ENCODE peak calls at places on chromosomes 7 and 10, in eight cellular contexts. X, A, C, T, R, N, E and B are unnamed samples.
A peak's percentile ranks its signal among the peaks of the same experiment; 100 is the strongest.

GRCh38 chr10:74922921-74923320 is 96.5 kb downstream of the KAT6B start:
- DNase-seq in X (no peak), A (peak; percentile 45), C (peak; percentile 50), T (no peak), R (no peak), N (no peak), E (no peak), B (peak; percentile 38)

GRCh38 chr10:120689766-120690539 is 161.2 kb upstream of the WDR11 start:
- DNase-seq in X (no peak), A (no peak), C (no peak), T (no peak), R (no peak), N (no peak), E (no peak), B (no peak)

GRCh38 chr7:78198756-78199155 is 400.2 kb downstream of the PHTF2 start:
- DNase-seq in X (no peak), A (peak; percentile 80), C (peak; percentile 51), T (no peak), R (no peak), N (no peak), E (no peak), B (peak; percentile 60)

GRCh38 chr10:13512564-13512963 is 16.2 kb downstream of the BEND7 start:
- DNase-seq in X (no peak), A (no peak), C (no peak), T (no peak), R (no peak), N (no peak), E (no peak), B (no peak)

GRCh38 chr10:6230335-6230734 is 27.6 kb downstream of the PFKFB3 start:
- DNase-seq in X (peak; percentile 40), A (no peak), C (no peak), T (no peak), R (no peak), N (no peak), E (no peak), B (no peak)

GRCh38 chr10:1151071-1152033 is 95.2 kb downstream of the WDR37 start:
- DNase-seq in X (no peak), A (no peak), C (no peak), T (no peak), R (no peak), N (no peak), E (no peak), B (no peak)

GRCh38 chr10:79391231-79392019 is 44.2 kb downstream of the PPIF start:
- DNase-seq in X (peak; percentile 25), A (peak; percentile 4), C (peak; percentile 34), T (no peak), R (no peak), N (no peak), E (no peak), B (no peak)

GRCh38 chr7:132097550-132098134 is 478.6 kb downstream of the PLXNA4 start:
- DNase-seq in X (no peak), A (no peak), C (no peak), T (no peak), R (no peak), N (no peak), E (no peak), B (no peak)